ENCODE peak calls at places on chromosomes 13 and 19, in six cellular contexts. Y is GM23338, P is hypothalamus, Q is heart left ventricle, F is A549, B is LNCaP clone FGC. N is an unnamed sample.

GRCh38 chr13:88707652-88708051 is 1036.5 kb downstream of the SLITRK5 start:
- DNase-seq in Y (no peak), P (no peak), Q (no peak), F (no peak), B (no peak), N (no peak)

GRCh38 chr19:48403606-48404005 is 10.1 kb downstream of the GRIN2D start:
- DNase-seq in Y (peak), P (no peak), Q (peak), F (no peak), B (no peak), N (peak)

GRCh38 chr13:28819748-28820098 is 416 bp upstream of the MTUS2 start:
- DNase-seq in Y (peak), P (no peak), Q (peak), F (peak), B (no peak), N (peak)

GRCh38 chr13:37475966-37476365 is 122.6 kb downstream of the POSTN start:
- DNase-seq in Y (no peak), P (no peak), Q (no peak), F (no peak), B (no peak), N (no peak)

GRCh38 chr19:37355901-37356300 is 15.0 kb upstream of the ZNF527 start:
- DNase-seq in Y (no peak), P (no peak), Q (no peak), F (no peak), B (no peak), N (no peak)

GRCh38 chr13:112481458-112481857 is 105.3 kb downstream of the SPACA7 start:
- DNase-seq in Y (no peak), P (no peak), Q (no peak), F (no peak), B (no peak), N (no peak)

GRCh38 chr19:12828494-12828893 is 5.9 kb downstream of the RTBDN start:
- DNase-seq in Y (peak), P (no peak), Q (no peak), F (no peak), B (no peak), N (peak)

GRCh38 chr19:13689050-13689449 is 75.3 kb upstream of the MRI1 start:
- DNase-seq in Y (peak), P (no peak), Q (no peak), F (no peak), B (no peak), N (peak)

GRCh38 chr13:21987793-21988192 is 316.9 kb downstream of the FGF9 start:
- DNase-seq in Y (no peak), P (no peak), Q (no peak), F (no peak), B (no peak), N (no peak)

GRCh38 chr13:59891053-59891452 is 272.7 kb downstream of the DIAPH3 start:
- DNase-seq in Y (no peak), P (no peak), Q (no peak), F (no peak), B (no peak), N (no peak)

GRCh38 chr19:13033244-13033643 is 38.0 kb downstream of the NFIX start:
- DNase-seq in Y (no peak), P (no peak), Q (no peak), F (no peak), B (no peak), N (no peak)

GRCh38 chr13:101416181-101417042 is at the start of gene NALCN:
- DNase-seq in Y (peak), P (peak), Q (peak), F (peak), B (no peak), N (no peak)

GRCh38 chr19:30742539-30742938 is 370.4 kb downstream of the ZNF536 start:
- DNase-seq in Y (peak), P (no peak), Q (no peak), F (no peak), B (no peak), N (no peak)

GRCh38 chr19:6890421-6890913 is 3.1 kb downstream of the ADGRE1 start:
- DNase-seq in Y (no peak), P (no peak), Q (no peak), F (no peak), B (no peak), N (no peak)

GRCh38 chr19:40442328-40443130 is 1.6 kb downstream of the SERTAD3 start:
- DNase-seq in Y (peak), P (no peak), Q (no peak), F (no peak), B (no peak), N (no peak)

GRCh38 chr19:45395524-45396388 is 9.1 kb downstream of the PPP1R13L start:
- DNase-seq in Y (peak), P (no peak), Q (no peak), F (no peak), B (no peak), N (no peak)

GRCh38 chr19:51808333-51808986 is 13.5 kb downstream of the FPR3 start:
- DNase-seq in Y (no peak), P (no peak), Q (no peak), F (no peak), B (peak), N (no peak)

GRCh38 chr13:42985312-42986175 is 6.5 kb downstream of the EPSTI1 start:
- DNase-seq in Y (no peak), P (no peak), Q (no peak), F (no peak), B (no peak), N (no peak)

GRCh38 chr13:100483836-100484381 is 104.7 kb downstream of the GGACT start:
- DNase-seq in Y (no peak), P (no peak), Q (no peak), F (no peak), B (no peak), N (no peak)

GRCh38 chr13:29067306-29067945 is 247.3 kb downstream of the MTUS2 start:
- DNase-seq in Y (no peak), P (no peak), Q (no peak), F (no peak), B (no peak), N (no peak)

GRCh38 chr19:17681505-17682125 is 6.5 kb downstream of the UNC13A start:
- DNase-seq in Y (peak), P (no peak), Q (peak), F (no peak), B (no peak), N (peak)

GRCh38 chr13:32581177-32581786 is 5.0 kb upstream of the PDS5B start:
- DNase-seq in Y (peak), P (no peak), Q (no peak), F (no peak), B (no peak), N (peak)

GRCh38 chr13:42643076-42643475 is 69.1 kb downstream of the TNFSF11 start:
- DNase-seq in Y (no peak), P (no peak), Q (no peak), F (no peak), B (no peak), N (no peak)

GRCh38 chr13:98004107-98004506 is 50.6 kb downstream of the IPO5 start:
- DNase-seq in Y (no peak), P (no peak), Q (no peak), F (no peak), B (peak), N (no peak)

GRCh38 chr13:29294869-29295268 is 300.6 kb downstream of the SLC7A1 start:
- DNase-seq in Y (no peak), P (no peak), Q (no peak), F (no peak), B (no peak), N (no peak)

GRCh38 chr19:8147579-8147978 is 1.8 kb downstream of the FBN3 start:
- DNase-seq in Y (no peak), P (no peak), Q (no peak), F (no peak), B (no peak), N (no peak)

GRCh38 chr13:20718958-20719566 is 15.6 kb downstream of the IL17D start:
- DNase-seq in Y (no peak), P (no peak), Q (no peak), F (no peak), B (no peak), N (no peak)

GRCh38 chr13:94143624-94144350 is 335.7 kb downstream of the DCT start:
- DNase-seq in Y (peak), P (no peak), Q (no peak), F (no peak), B (no peak), N (no peak)

GRCh38 chr13:59447031-59447430 is 716.7 kb downstream of the DIAPH3 start:
- DNase-seq in Y (no peak), P (no peak), Q (no peak), F (no peak), B (no peak), N (no peak)

GRCh38 chr19:58021541-58022282 is 12.1 kb upstream of the ZSCAN1 start:
- DNase-seq in Y (peak), P (no peak), Q (peak), F (peak), B (no peak), N (peak)

GRCh38 chr13:109162248-109163051 is 533.0 kb downstream of the MYO16 start:
- DNase-seq in Y (no peak), P (no peak), Q (no peak), F (no peak), B (no peak), N (peak)